ENCODE peak calls at places on chromosomes 12 and 14, in five cellular contexts. E, V, H, A and T are unnamed samples.
A peak's percentile ranks its signal among the peaks of the same experiment; 100 is the strongest.

GRCh38 chr12:92408072-92408900 is 262.6 kb upstream of the BTG1 start:
- DNase-seq in E (no peak), V (peak; percentile 4), H (no peak), A (peak; percentile 34), T (no peak)

GRCh38 chr12:79919762-79920161 is 15.1 kb downstream of the PPP1R12A start:
- DNase-seq in E (no peak), V (no peak), H (no peak), A (no peak), T (no peak)

GRCh38 chr12:93198086-93198485 is 179.6 kb upstream of the NUDT4 start:
- DNase-seq in E (no peak), V (peak; percentile 39), H (no peak), A (no peak), T (peak; percentile 88)

GRCh38 chr12:112904571-112904970 is 2.2 kb upstream of the OAS1 start:
- DNase-seq in E (no peak), V (no peak), H (no peak), A (no peak), T (no peak)

GRCh38 chr12:24463392-24463791 is 485.5 kb downstream of the BCAT1 start:
- DNase-seq in E (no peak), V (no peak), H (no peak), A (no peak), T (no peak)

GRCh38 chr12:20368653-20369163 is 371 bp downstream of the PDE3A start:
- DNase-seq in E (peak; percentile 86), V (no peak), H (peak; percentile 53), A (no peak), T (peak; percentile 37)

GRCh38 chr12:41008472-41008871 is 179.6 kb upstream of the PDZRN4 start:
- DNase-seq in E (no peak), V (no peak), H (no peak), A (no peak), T (no peak)

GRCh38 chr12:90682398-90682797 is 272.6 kb downstream of the CCER1 start:
- DNase-seq in E (no peak), V (no peak), H (no peak), A (no peak), T (peak; percentile 78)

GRCh38 chr14:50839048-50839447 is 8.1 kb upstream of the NIN start:
- DNase-seq in E (no peak), V (peak; percentile 87), H (no peak), A (no peak), T (peak; percentile 46)

GRCh38 chr12:98503343-98503592 is 12.1 kb upstream of the TMPO start:
- DNase-seq in E (no peak), V (peak; percentile 84), H (peak; percentile 87), A (peak; percentile 95), T (peak; percentile 92)

GRCh38 chr12:98504368-98504617 is 11.1 kb upstream of the TMPO start:
- DNase-seq in E (no peak), V (no peak), H (no peak), A (no peak), T (no peak)

GRCh38 chr12:98513379-98514318 is 1.7 kb upstream of the TMPO start:
- DNase-seq in E (no peak), V (no peak), H (no peak), A (no peak), T (no peak)

GRCh38 chr12:98503593-98504367 is 11.6 kb upstream of the TMPO start:
- DNase-seq in E (peak; percentile 96), V (peak; percentile 84), H (peak; percentile 96), A (peak; percentile 95), T (peak; percentile 89)

GRCh38 chr12:98509063-98509462 is 6.3 kb upstream of the TMPO start:
- DNase-seq in E (no peak), V (peak; percentile 20), H (no peak), A (no peak), T (no peak)
- H3K36me3 ChIP-seq in E (no peaks in the 10 kb centered on the region), V (no peaks in the 10 kb centered on the region), H (no peaks in the 10 kb centered on the region), A (no peaks in the 10 kb centered on the region), T (no peaks in the 10 kb centered on the region)

GRCh38 chr12:6914246-6914947 is at the start of gene ENO2:
- DNase-seq in E (peak; percentile 95), V (peak; percentile 44), H (peak; percentile 87), A (peak; percentile 63), T (peak; percentile 63)
- TF ChIP-seq POLR2A in E (no peak), V (peak; percentile 68), H (no peak), A (no peak), T (no peak)

DNA sequence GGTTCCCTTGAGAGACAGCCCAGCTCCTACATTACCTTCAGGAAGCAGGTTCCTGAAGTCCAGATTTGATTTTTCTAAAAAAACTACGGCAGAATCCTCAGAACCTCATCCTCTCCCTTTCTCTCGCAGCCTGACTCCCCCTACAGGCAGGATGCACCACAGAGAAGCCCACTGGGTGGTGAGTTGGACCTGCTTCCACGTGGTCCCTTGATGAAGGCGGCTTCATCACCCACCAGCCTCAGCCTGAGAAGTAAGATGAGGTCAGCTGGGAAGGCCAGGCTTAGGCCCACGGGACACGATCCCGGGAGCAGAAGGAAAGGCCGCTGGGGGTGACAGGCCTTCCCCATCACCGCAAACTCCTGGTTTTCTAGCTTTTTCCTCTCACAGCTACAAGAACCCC is 83.0 kb downstream of the ACTN1 start:
- DNase-seq in E (no peak), V (no peak), H (no peak), A (no peak), T (no peak)
- H3K36me3 ChIP-seq in E (peaks cover 62% of the 10 kb centered on the region), V (peaks cover 58% of the 10 kb centered on the region), H (peaks cover 87% of the 10 kb centered on the region), A (peaks cover 43% of the 10 kb centered on the region), T (peaks cover 90% of the 10 kb centered on the region)

DNA sequence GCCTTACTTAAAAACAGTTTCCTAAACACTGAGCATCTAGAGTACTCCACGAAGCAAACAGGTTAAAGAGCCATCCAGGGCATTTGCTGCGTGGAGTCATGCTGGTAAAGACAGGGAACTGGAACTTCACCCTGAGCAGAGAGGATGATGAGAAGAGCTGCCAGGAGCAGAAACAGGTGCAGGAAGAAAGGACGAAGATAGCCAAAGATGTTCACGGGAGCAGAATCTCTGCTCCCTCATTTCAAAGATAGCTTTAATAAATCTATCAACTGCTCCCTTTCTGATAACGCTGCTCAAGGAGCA is 280.8 kb upstream of the FKBP4 start:
- DNase-seq in E (no peak), V (no peak), H (no peak), A (no peak), T (no peak)
- TF ChIP-seq POLR2A in E (no peak), V (no peak), H (no peak), A (no peak), T (no peak)

GRCh38 chr12:53295070-53295890 is at the start of gene PFDN5:
- DNase-seq in E (peak; percentile 96), V (peak; percentile 84), H (peak; percentile 94), A (peak; percentile 91), T (peak; percentile 92)

GRCh38 chr12:53299101-53299453 is 418 bp upstream of the MYG1 start:
- DNase-seq in E (no peak), V (peak; percentile 23), H (no peak), A (peak; percentile 44), T (peak; percentile 85)

GRCh38 chr12:53298154-53298553 is 1.3 kb upstream of the MYG1 start:
- DNase-seq in E (no peak), V (no peak), H (no peak), A (peak; percentile 20), T (peak; percentile 97)

GRCh38 chr12:53292441-53292840 is 2.9 kb upstream of the PFDN5 start:
- DNase-seq in E (no peak), V (no peak), H (no peak), A (no peak), T (no peak)

GRCh38 chr12:53295891-53296219 is 513 bp downstream of the PFDN5 start:
- DNase-seq in E (no peak), V (no peak), H (no peak), A (no peak), T (no peak)
- H3K36me3 ChIP-seq in E (peaks cover 7% of the 10 kb centered on the region), V (peaks cover 8% of the 10 kb centered on the region), H (peaks cover 29% of the 10 kb centered on the region), A (peaks cover 2% of the 10 kb centered on the region), T (peaks cover 3% of the 10 kb centered on the region)

GRCh38 chr14:21244546-21244945 is 24.7 kb downstream of the HNRNPC start:
- DNase-seq in E (no peak), V (no peak), H (no peak), A (no peak), T (no peak)

GRCh38 chr14:21248338-21248737 is 20.9 kb downstream of the HNRNPC start:
- DNase-seq in E (no peak), V (no peak), H (no peak), A (no peak), T (no peak)

GRCh38 chr14:21248739-21249411 is 20.4 kb downstream of the HNRNPC start:
- DNase-seq in E (no peak), V (no peak), H (no peak), A (no peak), T (peak; percentile 32)

GRCh38 chr14:21241218-21241819 is 27.9 kb downstream of the HNRNPC start:
- DNase-seq in E (no peak), V (no peak), H (no peak), A (no peak), T (peak; percentile 38)

GRCh38 chr14:21245813-21246212 is 23.4 kb downstream of the HNRNPC start:
- DNase-seq in E (no peak), V (no peak), H (no peak), A (no peak), T (no peak)
- TF ChIP-seq POLR2A in E (no peak), V (peak; percentile 43), H (no peak), A (no peak), T (no peak)

DNA sequence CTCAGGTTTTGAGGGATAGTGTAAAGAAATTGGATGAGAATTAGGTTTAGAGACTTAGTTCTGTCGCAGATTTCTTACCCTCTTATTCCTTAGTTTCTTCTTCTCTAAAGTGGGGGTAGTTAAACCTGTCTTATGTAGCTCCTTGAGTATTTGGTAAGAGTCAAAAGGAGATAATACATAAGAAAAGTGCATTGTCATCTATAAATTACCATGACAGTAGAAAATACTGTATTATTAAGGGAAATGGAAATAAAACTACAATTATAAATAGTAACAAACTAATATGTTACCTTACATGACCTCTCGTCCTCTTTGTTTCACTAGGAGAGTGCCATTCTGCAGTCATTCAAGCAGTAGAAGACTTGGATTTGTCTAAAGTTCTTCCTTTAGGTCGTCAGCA is 49.0 kb downstream of the UTP20 start:
- DNase-seq in E (no peak), V (no peak), H (no peak), A (no peak), T (no peak)
- H3K36me3 ChIP-seq in E (peaks cover 21% of the 10 kb centered on the region), V (peaks cover 5% of the 10 kb centered on the region), H (peaks cover 71% of the 10 kb centered on the region), A (peaks cover 16% of the 10 kb centered on the region), T (peaks cover 16% of the 10 kb centered on the region)